ENCODE peak calls at places on chromosomes 1 and 21, in nine cellular contexts. One of them, this sample, is unnamed.

GRCh38 chr1:92728687-92729086 is 56.2 kb downstream of the EVI5 start:
- DNase-seq in lower lobe of right lung: no peak
- DNase-seq in fibroblast of lung: no peak
- DNase-seq in B cell: no peak
- DNase-seq in WTC11: no peak
- DNase-seq in GM10248: no peak
- DNase-seq in HFF-Myc: no peak
- DNase-seq in glutamatergic neuron: no peak
- DNase-seq in nephron progenitor cell: no peak
- DNase-seq in this sample: no peak

GRCh38 chr1:1964811-1965210 is 38.8 kb downstream of the CFAP74 start:
- DNase-seq in glutamatergic neuron: no peak
- DNase-seq in fibroblast of lung: no peak
- DNase-seq in lower lobe of right lung: no peak
- DNase-seq in HFF-Myc: no peak
- DNase-seq in WTC11: no peak
- DNase-seq in nephron progenitor cell: no peak
- DNase-seq in GM10248: no peak
- DNase-seq in B cell: no peak
- DNase-seq in this sample: no peak

GRCh38 chr1:56417636-56418035 is 161.7 kb downstream of the PLPP3 start:
- DNase-seq in lower lobe of right lung: no peak
- DNase-seq in fibroblast of lung: no peak
- DNase-seq in B cell: no peak
- DNase-seq in HFF-Myc: no peak
- DNase-seq in glutamatergic neuron: no peak
- DNase-seq in WTC11: no peak
- DNase-seq in nephron progenitor cell: no peak
- DNase-seq in GM10248: no peak
- DNase-seq in this sample: no peak

GRCh38 chr21:43467785-43468184 is 40.9 kb upstream of the SIK1 start:
- DNase-seq in glutamatergic neuron: no peak
- DNase-seq in GM10248: no peak
- DNase-seq in fibroblast of lung: no peak
- DNase-seq in lower lobe of right lung: peak
- DNase-seq in nephron progenitor cell: no peak
- DNase-seq in B cell: no peak
- DNase-seq in HFF-Myc: no peak
- DNase-seq in WTC11: no peak
- DNase-seq in this sample: no peak

GRCh38 chr1:99786751-99787501 is 20.5 kb upstream of the FRRS1 start:
- DNase-seq in fibroblast of lung: no peak
- DNase-seq in WTC11: no peak
- DNase-seq in HFF-Myc: no peak
- DNase-seq in nephron progenitor cell: no peak
- DNase-seq in glutamatergic neuron: no peak
- DNase-seq in B cell: no peak
- DNase-seq in lower lobe of right lung: no peak
- DNase-seq in GM10248: peak
- DNase-seq in this sample: no peak

GRCh38 chr1:95701450-95702173 is 467.6 kb downstream of the RWDD3 start:
- DNase-seq in B cell: no peak
- DNase-seq in fibroblast of lung: no peak
- DNase-seq in nephron progenitor cell: no peak
- DNase-seq in lower lobe of right lung: peak
- DNase-seq in HFF-Myc: no peak
- DNase-seq in GM10248: no peak
- DNase-seq in glutamatergic neuron: no peak
- DNase-seq in WTC11: no peak
- DNase-seq in this sample: no peak

GRCh38 chr1:85396194-85396593 is 68.8 kb downstream of the DDAH1 start:
- DNase-seq in WTC11: no peak
- DNase-seq in nephron progenitor cell: no peak
- DNase-seq in glutamatergic neuron: no peak
- DNase-seq in fibroblast of lung: no peak
- DNase-seq in B cell: no peak
- DNase-seq in GM10248: no peak
- DNase-seq in HFF-Myc: no peak
- DNase-seq in lower lobe of right lung: no peak
- DNase-seq in this sample: no peak

GRCh38 chr1:245255783-245256182 is 101.0 kb downstream of the KIF26B start:
- DNase-seq in WTC11: no peak
- DNase-seq in glutamatergic neuron: no peak
- DNase-seq in nephron progenitor cell: no peak
- DNase-seq in HFF-Myc: no peak
- DNase-seq in fibroblast of lung: no peak
- DNase-seq in GM10248: no peak
- DNase-seq in B cell: no peak
- DNase-seq in lower lobe of right lung: no peak
- DNase-seq in this sample: no peak

GRCh38 chr1:100184536-100184935 is 6.5 kb upstream of the LRRC39 start:
- DNase-seq in glutamatergic neuron: no peak
- DNase-seq in WTC11: no peak
- DNase-seq in fibroblast of lung: no peak
- DNase-seq in lower lobe of right lung: no peak
- DNase-seq in HFF-Myc: no peak
- DNase-seq in GM10248: no peak
- DNase-seq in B cell: no peak
- DNase-seq in nephron progenitor cell: no peak
- DNase-seq in this sample: peak

GRCh38 chr1:240946926-240947325 is 335.0 kb upstream of the GREM2 start:
- DNase-seq in nephron progenitor cell: peak
- DNase-seq in glutamatergic neuron: peak
- DNase-seq in fibroblast of lung: peak
- DNase-seq in GM10248: peak
- DNase-seq in WTC11: peak
- DNase-seq in B cell: no peak
- DNase-seq in HFF-Myc: peak
- DNase-seq in lower lobe of right lung: no peak
- DNase-seq in this sample: peak

GRCh38 chr1:20081331-20081810 is 11.4 kb downstream of the PLA2G5 start:
- DNase-seq in lower lobe of right lung: no peak
- DNase-seq in HFF-Myc: no peak
- DNase-seq in GM10248: no peak
- DNase-seq in B cell: no peak
- DNase-seq in glutamatergic neuron: no peak
- DNase-seq in nephron progenitor cell: no peak
- DNase-seq in WTC11: no peak
- DNase-seq in fibroblast of lung: no peak
- DNase-seq in this sample: no peak

GRCh38 chr1:195294911-195295310 is 1313.3 kb downstream of the KCNT2 start:
- DNase-seq in fibroblast of lung: no peak
- DNase-seq in HFF-Myc: no peak
- DNase-seq in lower lobe of right lung: no peak
- DNase-seq in WTC11: no peak
- DNase-seq in GM10248: no peak
- DNase-seq in B cell: no peak
- DNase-seq in nephron progenitor cell: no peak
- DNase-seq in glutamatergic neuron: no peak
- DNase-seq in this sample: no peak

GRCh38 chr1:200103961-200104583 is 76.6 kb downstream of the NR5A2 start:
- DNase-seq in nephron progenitor cell: no peak
- DNase-seq in lower lobe of right lung: no peak
- DNase-seq in GM10248: no peak
- DNase-seq in WTC11: no peak
- DNase-seq in fibroblast of lung: no peak
- DNase-seq in HFF-Myc: no peak
- DNase-seq in glutamatergic neuron: no peak
- DNase-seq in B cell: no peak
- DNase-seq in this sample: no peak

GRCh38 chr1:201348211-201348566 is 29.3 kb downstream of the TNNT2 start:
- DNase-seq in glutamatergic neuron: peak
- DNase-seq in B cell: no peak
- DNase-seq in fibroblast of lung: peak
- DNase-seq in WTC11: peak
- DNase-seq in GM10248: peak
- DNase-seq in HFF-Myc: peak
- DNase-seq in nephron progenitor cell: peak
- DNase-seq in lower lobe of right lung: peak
- DNase-seq in this sample: peak
- TF ChIP-seq CTCF in glutamatergic neuron: peak
- TF ChIP-seq CTCF in B cell: peak
- TF ChIP-seq CTCF in fibroblast of lung: peak
- TF ChIP-seq CTCF in WTC11: peak
- TF ChIP-seq CTCF in GM10248: peak
- TF ChIP-seq CTCF in HFF-Myc: peak
- TF ChIP-seq CTCF in nephron progenitor cell: peak
- TF ChIP-seq CTCF in lower lobe of right lung: peak
- TF ChIP-seq CTCF in this sample: peak

GRCh38 chr1:183328371-183328770 is 89.8 kb downstream of the NMNAT2 start:
- DNase-seq in HFF-Myc: no peak
- DNase-seq in GM10248: no peak
- DNase-seq in lower lobe of right lung: no peak
- DNase-seq in fibroblast of lung: no peak
- DNase-seq in WTC11: no peak
- DNase-seq in nephron progenitor cell: no peak
- DNase-seq in glutamatergic neuron: no peak
- DNase-seq in B cell: no peak
- DNase-seq in this sample: no peak

GRCh38 chr1:183327429-183328290 is 90.5 kb downstream of the NMNAT2 start:
- DNase-seq in GM10248: no peak
- DNase-seq in glutamatergic neuron: no peak
- DNase-seq in nephron progenitor cell: no peak
- DNase-seq in fibroblast of lung: no peak
- DNase-seq in HFF-Myc: no peak
- DNase-seq in WTC11: no peak
- DNase-seq in B cell: no peak
- DNase-seq in lower lobe of right lung: no peak
- DNase-seq in this sample: no peak

GRCh38 chr1:183330335-183330734 is 87.8 kb downstream of the NMNAT2 start:
- DNase-seq in B cell: no peak
- DNase-seq in GM10248: no peak
- DNase-seq in glutamatergic neuron: no peak
- DNase-seq in fibroblast of lung: no peak
- DNase-seq in lower lobe of right lung: no peak
- DNase-seq in HFF-Myc: no peak
- DNase-seq in WTC11: peak
- DNase-seq in nephron progenitor cell: peak
- DNase-seq in this sample: no peak

GRCh38 chr1:183331095-183331742 is 87.0 kb downstream of the NMNAT2 start:
- DNase-seq in nephron progenitor cell: peak
- DNase-seq in glutamatergic neuron: peak
- DNase-seq in lower lobe of right lung: no peak
- DNase-seq in HFF-Myc: no peak
- DNase-seq in fibroblast of lung: peak
- DNase-seq in GM10248: no peak
- DNase-seq in WTC11: peak
- DNase-seq in B cell: no peak
- DNase-seq in this sample: no peak
- TF ChIP-seq CTCF in nephron progenitor cell: no peak
- TF ChIP-seq CTCF in glutamatergic neuron: no peak
- TF ChIP-seq CTCF in lower lobe of right lung: no peak
- TF ChIP-seq CTCF in HFF-Myc: no peak
- TF ChIP-seq CTCF in fibroblast of lung: no peak
- TF ChIP-seq CTCF in GM10248: no peak
- TF ChIP-seq CTCF in WTC11: no peak
- TF ChIP-seq CTCF in B cell: no peak
- TF ChIP-seq CTCF in this sample: no peak

DNA sequence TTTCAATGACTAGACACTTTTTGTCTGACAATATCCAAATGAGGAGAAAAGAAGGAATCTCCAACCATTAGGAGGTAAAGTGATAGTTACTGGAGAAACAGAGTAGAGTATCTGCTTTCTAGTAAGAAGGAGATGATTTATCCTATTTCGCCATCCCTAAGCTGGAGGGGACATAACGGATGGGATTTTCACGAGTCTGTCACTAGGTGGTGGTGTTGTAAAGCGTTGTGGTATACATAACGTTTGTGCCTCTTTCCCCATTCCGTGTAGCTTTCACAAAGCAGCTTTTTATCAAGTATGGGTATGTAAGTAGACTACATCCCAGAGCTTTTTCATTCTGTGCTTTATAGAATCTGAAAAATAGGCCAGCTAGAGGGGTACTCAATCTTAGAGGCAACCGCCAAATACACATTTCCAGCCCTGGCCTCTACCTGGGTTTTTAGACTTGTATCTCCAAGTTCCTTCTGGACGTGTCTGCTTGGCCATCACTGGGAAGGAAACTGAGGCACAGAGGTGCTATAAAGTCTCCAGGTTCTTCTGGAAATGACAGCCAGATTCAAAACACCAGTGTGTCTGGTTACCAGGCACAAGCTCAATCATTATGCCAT is 33.3 kb upstream of the FAM3B start:
- DNase-seq in nephron progenitor cell: peak
- DNase-seq in WTC11: peak
- DNase-seq in glutamatergic neuron: no peak
- DNase-seq in B cell: peak
- DNase-seq in HFF-Myc: peak
- DNase-seq in GM10248: peak
- DNase-seq in fibroblast of lung: peak
- DNase-seq in lower lobe of right lung: no peak
- DNase-seq in this sample: peak
- TF ChIP-seq CTCF in nephron progenitor cell: peak
- TF ChIP-seq CTCF in WTC11: peak
- TF ChIP-seq CTCF in glutamatergic neuron: peak
- TF ChIP-seq CTCF in B cell: peak
- TF ChIP-seq CTCF in HFF-Myc: peak
- TF ChIP-seq CTCF in GM10248: peak
- TF ChIP-seq CTCF in fibroblast of lung: peak
- TF ChIP-seq CTCF in lower lobe of right lung: peak
- TF ChIP-seq CTCF in this sample: peak

GRCh38 chr21:41678944-41679343 is 87.9 kb downstream of the RIPK4 start:
- DNase-seq in B cell: no peak
- DNase-seq in HFF-Myc: peak
- DNase-seq in glutamatergic neuron: peak
- DNase-seq in GM10248: no peak
- DNase-seq in lower lobe of right lung: peak
- DNase-seq in WTC11: peak
- DNase-seq in nephron progenitor cell: peak
- DNase-seq in fibroblast of lung: peak
- DNase-seq in this sample: peak
- TF ChIP-seq CTCF in B cell: no peak
- TF ChIP-seq CTCF in HFF-Myc: no peak
- TF ChIP-seq CTCF in glutamatergic neuron: no peak
- TF ChIP-seq CTCF in GM10248: no peak
- TF ChIP-seq CTCF in lower lobe of right lung: no peak
- TF ChIP-seq CTCF in WTC11: no peak
- TF ChIP-seq CTCF in nephron progenitor cell: no peak
- TF ChIP-seq CTCF in fibroblast of lung: no peak
- TF ChIP-seq CTCF in this sample: no peak

GRCh38 chr1:43383449-43383848 is 6.2 kb downstream of the MED8 start:
- DNase-seq in GM10248: no peak
- DNase-seq in HFF-Myc: no peak
- DNase-seq in WTC11: no peak
- DNase-seq in lower lobe of right lung: no peak
- DNase-seq in fibroblast of lung: no peak
- DNase-seq in nephron progenitor cell: no peak
- DNase-seq in B cell: no peak
- DNase-seq in glutamatergic neuron: no peak
- DNase-seq in this sample: no peak
- TF ChIP-seq CTCF in GM10248: peak
- TF ChIP-seq CTCF in HFF-Myc: peak
- TF ChIP-seq CTCF in WTC11: no peak
- TF ChIP-seq CTCF in lower lobe of right lung: peak
- TF ChIP-seq CTCF in fibroblast of lung: no peak
- TF ChIP-seq CTCF in nephron progenitor cell: no peak
- TF ChIP-seq CTCF in B cell: no peak
- TF ChIP-seq CTCF in glutamatergic neuron: no peak
- TF ChIP-seq CTCF in this sample: no peak